ENCODE peak calls at places on chromosomes 13 and 19, in five cellular contexts. X is ascending aorta, P is psoas muscle, O is breast epithelium, S is pancreas. J is an unnamed sample.

GRCh38 chr19:32018014-32018413 is 327.4 kb upstream of the ZNF507 start:
- DNase-seq in S (no peak), X (no peak), P (no peak), O (no peak), J (no peak)

GRCh38 chr13:94280357-94280756 is 199.1 kb downstream of the DCT start:
- DNase-seq in O (no peak), S (no peak), X (no peak), P (no peak), J (no peak)

GRCh38 chr19:18894254-18895037 is 1.5 kb downstream of the CERS1 start:
- DNase-seq in S (no peak), O (no peak), X (no peak), P (no peak), J (no peak)

GRCh38 chr19:44757057-44757734 is 8.7 kb downstream of the BCL3 start:
- DNase-seq in X (no peak), O (no peak), P (peak), S (no peak), J (no peak)

GRCh38 chr13:78131811-78132210 is 213.2 kb upstream of the EDNRB start:
- DNase-seq in S (no peak), X (no peak), P (no peak), O (no peak), J (no peak)

GRCh38 chr19:17109962-17110598 is 34.5 kb downstream of the MYO9B start:
- DNase-seq in X (no peak), P (peak), O (no peak), S (no peak), J (no peak)

GRCh38 chr19:56270676-56271075 is 1.9 kb upstream of the EDDM13 start:
- DNase-seq in P (no peak), X (no peak), O (no peak), S (no peak), J (no peak)

GRCh38 chr13:48579167-48579918 is 46.5 kb upstream of the RCBTB2 start:
- DNase-seq in P (no peak), S (no peak), X (no peak), O (no peak), J (no peak)

GRCh38 chr13:36919833-36920611 is at the start of gene SMAD9:
- DNase-seq in X (no peak), P (peak), S (peak), O (peak), J (no peak)

GRCh38 chr19:47363758-47364529 is 14.8 kb downstream of the DHX34 start:
- DNase-seq in O (no peak), X (no peak), S (no peak), P (no peak), J (no peak)

GRCh38 chr13:70353096-70353495 is 244.8 kb upstream of the KLHL1 start:
- DNase-seq in S (no peak), X (no peak), O (no peak), P (no peak), J (no peak)

GRCh38 chr13:25608181-25608580 is 236.4 kb downstream of the ATP8A2 start:
- DNase-seq in O (no peak), P (no peak), S (no peak), X (no peak), J (no peak)

GRCh38 chr13:93511011-93511410 is 284.4 kb downstream of the GPC6 start:
- DNase-seq in P (no peak), O (no peak), X (no peak), S (no peak), J (no peak)

GRCh38 chr13:73258396-73258795 is 199.6 kb downstream of the KLF5 start:
- DNase-seq in O (no peak), X (no peak), P (no peak), S (no peak), J (no peak)

GRCh38 chr13:101474419-101474957 is 22.0 kb downstream of the ITGBL1 start:
- DNase-seq in P (no peak), O (no peak), X (no peak), S (no peak), J (no peak)

GRCh38 chr13:91123456-91124127 is 223.9 kb upstream of the MIR17HG start:
- DNase-seq in O (no peak), P (no peak), S (no peak), X (no peak), J (no peak)

GRCh38 chr19:13262450-13262849 is 112.2 kb downstream of the IER2 start:
- DNase-seq in X (no peak), O (no peak), P (no peak), S (no peak), J (no peak)

GRCh38 chr13:108044929-108045328 is 170.4 kb downstream of the LIG4 start:
- DNase-seq in S (no peak), O (no peak), P (no peak), X (no peak), J (no peak)

GRCh38 chr13:41905600-41906254 is 55.2 kb downstream of the VWA8 start:
- DNase-seq in X (no peak), O (no peak), P (no peak), S (no peak), J (no peak)

GRCh38 chr13:65946387-65946786 is 1283.7 kb downstream of the PCDH9 start:
- DNase-seq in O (no peak), S (no peak), X (no peak), P (no peak), J (no peak)

GRCh38 chr19:39307822-39308530 is 11.8 kb downstream of the IFNL1 start:
- DNase-seq in S (no peak), X (no peak), O (no peak), P (no peak), J (no peak)

GRCh38 chr13:49395416-49396277 is 48.2 kb downstream of the CAB39L start:
- DNase-seq in O (no peak), X (no peak), S (no peak), P (peak), J (no peak)

GRCh38 chr13:73954808-73955207 is 179.4 kb downstream of the KLF12 start:
- DNase-seq in P (no peak), X (no peak), O (no peak), S (no peak), J (no peak)

GRCh38 chr19:45954132-45954531 is 19.5 kb downstream of the NOVA2 start:
- DNase-seq in P (no peak), S (no peak), O (no peak), X (no peak), J (no peak)

GRCh38 chr13:110652755-110653154 is 37.4 kb downstream of the NAXD start:
- DNase-seq in S (no peak), O (no peak), X (no peak), P (no peak), J (no peak)

GRCh38 chr19:33763661-33764343 is 32.9 kb upstream of the KCTD15 start:
- DNase-seq in S (peak), X (no peak), O (no peak), P (no peak), J (no peak)

GRCh38 chr19:50478901-50479715 is 2.5 kb upstream of the GARIN5A start:
- DNase-seq in X (no peak), S (peak), O (no peak), P (no peak), J (no peak)

GRCh38 chr19:12838893-12839656 is 760 bp downstream of the MAST1 start:
- DNase-seq in P (no peak), S (no peak), O (no peak), X (no peak), J (no peak)

GRCh38 chr13:34258646-34259386 is 440.9 kb downstream of the RFC3 start:
- DNase-seq in P (no peak), X (no peak), S (no peak), O (no peak), J (no peak)

GRCh38 chr19:15393963-15394362 is 14.4 kb upstream of the AKAP8 start:
- DNase-seq in X (no peak), P (no peak), S (no peak), O (no peak), J (no peak)

GRCh38 chr13:110047511-110047910 is 259.4 kb downstream of the COL4A1 start:
- DNase-seq in S (peak), P (no peak), X (no peak), O (no peak), J (no peak)

DNA sequence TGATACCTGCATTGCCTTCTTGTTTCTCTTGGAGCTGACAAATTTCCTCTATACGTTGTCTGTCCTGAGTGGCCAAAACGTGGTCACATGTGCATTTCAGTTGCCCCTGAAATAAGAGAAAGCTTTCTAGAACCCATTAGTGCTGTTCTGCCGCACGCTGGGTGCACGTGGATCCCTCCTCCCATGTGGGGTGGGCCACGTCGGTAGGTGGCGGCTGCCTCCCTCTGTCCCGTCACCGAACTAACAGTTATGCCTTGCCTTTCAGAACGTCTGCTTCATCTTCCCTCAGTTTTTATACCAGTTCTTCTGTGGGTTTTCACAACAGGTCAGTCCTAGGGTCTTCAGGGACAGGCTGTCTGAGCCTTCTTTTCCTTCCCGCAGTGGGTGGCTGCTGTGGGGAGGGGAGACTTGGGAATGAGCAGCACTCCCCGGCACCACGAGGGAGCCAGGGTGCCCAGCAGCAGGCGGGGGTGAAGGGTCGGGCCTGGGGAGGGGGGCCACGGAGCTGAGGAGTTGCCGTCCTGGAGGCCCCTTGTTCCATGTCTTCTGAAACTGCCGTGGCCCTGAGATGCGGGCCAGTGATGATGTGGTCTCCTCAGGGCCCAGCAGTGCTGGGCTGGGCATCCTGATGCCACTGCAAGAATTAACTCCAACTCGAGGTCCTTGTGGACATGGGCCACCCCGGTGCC is 109.7 kb upstream of the MCF2L start:
- DNase-seq in S (no peak), O (no peak), X (no peak), P (no peak), J (no peak)
- TF ChIP-seq CTCF in S (no peak), O (no peak), X (no peak), P (no peak), J (no peak)

DNA sequence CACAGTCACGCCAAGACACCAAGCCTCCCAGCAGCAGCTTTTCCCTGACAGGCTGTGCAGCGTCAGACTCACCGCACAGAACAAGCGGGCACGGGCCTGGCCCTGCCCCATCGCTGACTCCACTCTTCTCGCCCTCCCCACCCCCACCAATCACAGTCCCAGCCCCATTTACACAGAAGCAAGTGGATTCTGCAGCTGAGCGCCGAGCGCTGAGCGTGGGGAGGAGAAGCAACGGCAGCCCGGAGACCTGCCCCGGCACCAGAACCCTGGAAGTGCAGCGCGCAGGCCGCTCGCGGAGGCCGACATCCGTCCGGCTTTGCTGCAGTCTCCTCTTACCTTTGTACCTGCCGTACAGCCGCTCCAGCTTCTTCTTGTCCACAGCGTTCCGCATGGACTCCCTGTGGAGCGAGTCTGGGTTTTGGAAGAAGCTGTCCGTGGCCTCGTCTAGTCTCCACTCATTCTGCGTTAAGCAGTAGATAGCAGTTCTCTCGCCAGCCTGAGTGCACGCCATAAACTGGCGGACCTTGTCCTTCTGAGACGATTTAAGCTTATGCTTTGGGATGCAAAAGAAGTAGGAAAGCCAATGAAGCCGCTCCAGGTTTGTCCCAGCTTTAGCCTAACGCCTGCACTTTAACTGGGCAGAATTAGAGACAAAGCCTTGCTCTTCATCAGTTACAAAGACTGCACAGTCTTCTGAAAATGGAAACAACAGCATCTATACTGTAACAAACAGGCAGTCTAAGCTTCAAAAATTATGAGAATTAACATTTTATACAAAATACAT is 6.8 kb downstream of the DCUN1D2 start:
- DNase-seq in P (no peak), S (no peak), O (no peak), X (no peak), J (no peak)
- H3K27ac ChIP-seq in P (peak), S (no peak), O (no peak), X (no peak), J (no peak)

GRCh38 chr19:29524201-29524911 is 1.4 kb upstream of the VSTM2B start:
- DNase-seq in X (no peak), O (no peak), P (no peak), S (peak), J (no peak)
- TF ChIP-seq CTCF in X (no peak), O (no peak), P (no peak), S (no peak), J (no peak)

DNA sequence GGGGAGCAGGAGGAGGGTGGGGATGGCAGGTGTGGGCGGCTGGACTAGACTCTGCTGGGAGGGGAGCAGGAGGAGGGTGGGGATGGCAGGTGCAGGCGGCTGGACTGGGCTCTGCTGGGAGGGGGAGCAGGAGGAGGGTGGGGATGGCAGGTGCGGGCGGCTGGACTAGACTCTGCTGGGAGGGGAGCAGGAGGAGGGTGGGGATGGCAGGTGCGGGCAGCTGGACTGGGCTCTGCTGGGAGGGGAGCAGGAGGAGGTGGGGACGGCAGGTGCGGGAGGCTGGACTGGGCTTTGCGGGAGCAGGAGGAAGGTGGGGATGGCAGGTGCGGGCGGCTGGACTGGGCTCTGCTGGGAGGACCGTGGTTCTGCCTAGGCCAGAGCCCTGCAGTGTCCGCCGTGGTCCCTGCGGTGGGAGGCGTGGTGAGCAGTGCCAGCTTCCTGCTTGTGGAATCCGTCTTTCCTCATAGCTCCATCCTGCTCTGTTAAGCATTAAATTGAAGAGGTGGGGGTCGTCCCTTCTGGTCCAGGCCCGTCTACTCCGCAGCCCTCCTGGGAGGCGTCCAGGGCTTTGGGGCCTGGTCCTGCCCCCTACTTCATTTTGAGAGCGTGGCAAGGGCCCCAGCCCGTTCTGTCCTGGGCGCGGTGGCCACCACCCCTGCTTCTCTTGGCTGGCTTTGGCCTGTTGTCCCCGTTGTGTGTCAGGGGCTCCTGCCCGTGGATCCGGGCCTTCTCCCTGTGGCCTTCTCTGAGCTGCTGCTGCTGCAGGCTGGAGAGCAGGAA is 4.7 kb downstream of the SPPL2B start:
- DNase-seq in P (no peak), X (no peak), S (peak), O (no peak), J (no peak)
- H3K27ac ChIP-seq in P (peak), X (no peak), S (peak), O (peak), J (peak)

DNA sequence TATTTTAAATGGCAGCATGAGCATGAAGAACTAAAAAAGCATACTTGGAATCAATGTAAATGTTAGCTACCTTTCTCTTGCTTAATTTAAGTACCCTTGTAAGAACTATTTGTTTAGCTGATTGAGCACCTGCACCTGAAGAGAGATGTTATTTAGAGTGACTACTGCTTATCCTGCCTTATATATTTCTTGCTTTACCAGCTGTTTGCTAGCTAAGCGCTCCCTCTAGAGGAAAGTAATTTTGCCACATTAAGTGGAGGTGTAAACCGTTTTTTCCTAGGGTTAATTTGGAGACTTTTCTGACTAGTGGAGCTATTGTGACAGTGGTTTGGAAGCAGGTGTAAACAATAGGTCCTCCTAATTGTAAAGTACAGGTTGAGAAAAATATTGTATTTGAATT is 19.4 kb upstream of the PSG2 start:
- DNase-seq in S (no peak), P (no peak), X (no peak), O (no peak), J (no peak)
- TF ChIP-seq CTCF in S (no peak), P (no peak), X (no peak), O (no peak), J (no peak)

DNA sequence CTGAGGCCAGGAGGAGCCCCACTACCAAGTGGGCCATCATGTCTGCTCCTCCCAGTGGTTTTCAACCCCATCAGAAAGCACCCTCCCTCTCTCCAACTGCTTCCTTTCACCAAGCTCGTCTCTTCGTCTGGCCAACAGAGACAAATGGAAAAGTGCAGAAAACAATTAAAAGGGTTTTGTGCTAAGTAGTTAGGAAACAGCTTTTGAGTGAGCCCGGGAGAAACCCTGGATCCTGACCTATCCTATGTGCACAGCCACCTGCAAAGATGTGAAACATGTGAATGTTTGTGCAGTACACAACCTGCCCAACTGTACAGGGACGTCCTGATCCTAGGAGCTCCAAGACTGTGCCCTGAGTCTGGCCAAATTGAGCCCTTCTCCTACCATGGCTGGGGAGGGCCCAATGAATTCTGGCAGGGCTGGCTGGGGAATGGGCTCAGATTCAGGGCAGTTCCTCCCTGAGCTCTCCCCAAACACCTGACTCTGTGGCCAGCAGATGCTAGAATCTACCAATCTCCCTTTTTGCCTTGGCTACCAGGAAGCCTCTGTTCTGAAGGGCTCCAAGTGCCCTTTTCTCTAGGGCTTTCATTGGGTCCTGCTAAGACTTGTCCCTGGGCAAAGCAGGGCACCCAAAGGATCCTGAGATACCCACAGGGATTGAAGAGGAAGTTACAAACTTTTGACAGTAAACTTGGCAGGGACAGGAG is 7.9 kb downstream of the TLE5 start:
- DNase-seq in S (no peak), O (no peak), X (no peak), P (no peak), J (no peak)
- H3K27ac ChIP-seq in S (no peak), O (peak), X (no peak), P (no peak), J (no peak)